ENCODE peak calls at places on chromosomes 7 and 10, in seven cellular contexts. O is GM12878, B is HCT116, H is HepG2, N is K562, J is H1, D is SK-N-SH. L is an unnamed sample.

GRCh38 chr7:39811161-39811614 is 138.9 kb upstream of the CDK13 start:
- DNase-seq in N (no peak), J (no peak), O (no peak), D (peak; percentile 81), B (no peak), H (no peak), L (peak; percentile 71)

GRCh38 chr7:22485189-22485588 is 14.8 kb downstream of the STEAP1B start:
- DNase-seq in N (no peak), H (no peak), B (no peak), D (no peak), J (no peak), O (no peak), L (no peak)

GRCh38 chr7:38369816-38370493 is 96.5 kb upstream of the TARP start:
- DNase-seq in H (peak; percentile 33), J (peak; percentile 93), D (peak; percentile 74), N (peak; percentile 65), O (no peak), B (peak; percentile 80), L (peak; percentile 81)

GRCh38 chr7:47759056-47759706 is 177.3 kb upstream of the TNS3 start:
- DNase-seq in H (no peak), J (no peak), D (no peak), O (no peak), N (no peak), B (peak; percentile 10), L (no peak)

GRCh38 chr10:21399392-21400015 is 126.0 kb downstream of the SKIDA1 start:
- DNase-seq in N (no peak), O (no peak), B (no peak), H (peak; percentile 66), D (no peak), J (no peak), L (peak; percentile 52)

GRCh38 chr10:26491934-26492333 is 53.8 kb downstream of the APBB1IP start:
- DNase-seq in H (no peak), N (no peak), O (no peak), J (no peak), D (no peak), B (no peak), L (no peak)

GRCh38 chr10:103820101-103821062 is 35.0 kb downstream of the SH3PXD2A start:
- DNase-seq in N (no peak), H (no peak), J (no peak), O (no peak), B (no peak), D (peak; percentile 84), L (no peak)

GRCh38 chr7:100546129-100546867 is 7.3 kb downstream of the AGFG2 start:
- DNase-seq in N (no peak), H (peak; percentile 96), J (no peak), O (no peak), D (no peak), B (no peak), L (no peak)

GRCh38 chr7:127588019-127588696 is at the start of gene ARF5:
- DNase-seq in H (peak; percentile 60), N (peak; percentile 98), O (no peak), D (peak; percentile 100), J (peak; percentile 94), B (peak; percentile 49), L (peak; percentile 81)

GRCh38 chr10:60434418-60435046 is 44.9 kb upstream of the ANK3 start:
- DNase-seq in J (no peak), B (peak; percentile 43), N (peak; percentile 53), O (no peak), H (peak; percentile 35), D (peak; percentile 61), L (peak; percentile 41)

GRCh38 chr7:81769891-81770818 is at the start of gene HGF:
- DNase-seq in B (no peak), N (no peak), O (no peak), J (no peak), D (peak; percentile 36), H (no peak), L (no peak)

GRCh38 chr10:29663718-29664117 is 28.9 kb upstream of the SVIL start:
- DNase-seq in D (no peak), B (no peak), J (no peak), O (no peak), H (no peak), N (no peak), L (no peak)

GRCh38 chr10:29659770-29660097 is 25.0 kb upstream of the SVIL start:
- DNase-seq in H (no peak), D (no peak), J (no peak), N (no peak), B (no peak), O (no peak), L (no peak)

GRCh38 chr10:29656451-29656992 is 21.8 kb upstream of the SVIL start:
- DNase-seq in N (no peak), H (no peak), B (no peak), D (no peak), O (no peak), J (no peak), L (no peak)

GRCh38 chr10:29657719-29658274 is 23.0 kb upstream of the SVIL start:
- DNase-seq in O (no peak), B (no peak), N (no peak), H (no peak), D (no peak), J (no peak), L (no peak)

DNA sequence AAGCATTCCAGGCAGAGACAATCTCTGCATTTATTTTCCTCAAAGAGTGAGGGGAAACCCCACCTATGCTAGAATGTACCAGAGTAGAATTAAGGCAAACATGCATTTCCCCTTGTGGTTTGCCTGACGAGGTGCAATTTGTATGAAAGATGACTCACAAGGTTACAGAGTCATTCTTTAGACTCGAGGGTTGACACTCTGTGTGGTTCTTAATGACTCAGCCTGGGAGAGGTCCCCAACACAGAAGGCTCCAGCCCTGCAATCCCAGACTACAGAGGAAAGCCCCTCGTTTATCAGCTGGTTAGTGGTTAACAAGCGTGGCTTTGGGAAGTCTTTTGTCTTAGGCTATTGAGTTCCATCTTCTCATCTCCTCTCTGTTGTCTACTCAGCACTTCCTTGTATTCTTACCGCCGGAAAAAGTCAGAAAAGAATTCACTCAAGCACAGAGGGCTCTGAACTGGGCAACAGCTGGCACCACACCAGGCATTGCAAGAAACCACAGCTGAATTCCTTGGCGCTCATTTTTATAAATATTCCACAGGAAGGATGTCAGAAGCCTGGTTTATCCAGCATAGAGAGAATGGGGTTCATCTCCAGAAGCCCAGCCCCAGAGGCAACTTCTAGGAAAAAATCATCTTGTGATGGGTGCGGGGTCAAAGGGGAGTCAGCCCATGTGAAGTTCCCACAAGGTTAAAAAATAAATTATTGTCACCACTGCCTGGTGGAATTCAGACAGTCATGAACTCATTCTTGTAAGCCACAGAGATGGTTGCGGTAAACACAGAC is 24.4 kb upstream of the SVIL start:
- DNase-seq in H (peak; percentile 88), O (peak; percentile 92), D (no peak), N (no peak), B (peak; percentile 97), J (no peak), L (peak; percentile 57)
- TF ChIP-seq JUND in H (peak; percentile 22), O (peak; percentile 83), D (peak; percentile 98), N (no peak), B (peak; percentile 99), J (no peak), L (no peak)

DNA sequence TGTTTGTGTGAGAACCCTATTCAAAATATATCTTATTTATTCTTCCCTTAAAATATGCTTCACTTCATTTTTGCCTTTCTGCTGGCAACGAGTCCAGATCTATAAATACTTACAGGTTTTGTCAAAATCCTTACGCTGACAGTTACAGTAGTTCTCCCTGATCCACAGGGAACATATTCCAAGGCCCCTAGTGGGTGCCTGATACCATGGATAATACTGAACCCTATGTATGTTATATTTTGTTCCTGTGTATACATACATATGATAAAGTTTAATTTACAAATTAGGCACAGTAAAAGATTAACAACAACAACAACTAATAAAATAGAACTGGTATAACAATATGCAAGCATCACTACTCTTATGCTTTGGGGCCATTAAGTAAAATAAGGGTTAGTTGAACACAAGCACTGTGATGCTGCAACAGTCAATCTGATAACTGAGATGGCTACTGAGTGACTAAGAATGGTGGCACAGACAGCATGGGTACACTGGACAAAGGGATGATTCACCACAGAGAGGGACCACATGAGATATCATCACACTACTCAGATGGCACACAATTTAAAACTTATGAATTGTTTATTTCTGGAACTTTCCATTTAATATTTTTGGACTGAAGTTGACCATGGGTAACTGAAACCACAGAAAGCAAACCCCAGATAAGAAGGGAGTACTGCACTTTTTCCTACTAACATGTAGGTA is 29.4 kb upstream of the PCGF5 start:
- DNase-seq in O (no peak), B (no peak), N (no peak), J (no peak), D (no peak), H (no peak), L (no peak)
- TF ChIP-seq JUND in O (no peak), B (no peak), N (no peak), J (no peak), D (peak; percentile 84), H (no peak), L (no peak)

GRCh38 chr7:25207887-25208286 is 20.4 kb downstream of the NPVF start:
- DNase-seq in H (no peak), B (no peak), D (no peak), J (no peak), N (no peak), O (no peak), L (no peak)

GRCh38 chr7:25206765-25207164 is 21.5 kb downstream of the NPVF start:
- DNase-seq in O (no peak), D (no peak), B (no peak), J (no peak), N (no peak), H (no peak), L (no peak)

DNA sequence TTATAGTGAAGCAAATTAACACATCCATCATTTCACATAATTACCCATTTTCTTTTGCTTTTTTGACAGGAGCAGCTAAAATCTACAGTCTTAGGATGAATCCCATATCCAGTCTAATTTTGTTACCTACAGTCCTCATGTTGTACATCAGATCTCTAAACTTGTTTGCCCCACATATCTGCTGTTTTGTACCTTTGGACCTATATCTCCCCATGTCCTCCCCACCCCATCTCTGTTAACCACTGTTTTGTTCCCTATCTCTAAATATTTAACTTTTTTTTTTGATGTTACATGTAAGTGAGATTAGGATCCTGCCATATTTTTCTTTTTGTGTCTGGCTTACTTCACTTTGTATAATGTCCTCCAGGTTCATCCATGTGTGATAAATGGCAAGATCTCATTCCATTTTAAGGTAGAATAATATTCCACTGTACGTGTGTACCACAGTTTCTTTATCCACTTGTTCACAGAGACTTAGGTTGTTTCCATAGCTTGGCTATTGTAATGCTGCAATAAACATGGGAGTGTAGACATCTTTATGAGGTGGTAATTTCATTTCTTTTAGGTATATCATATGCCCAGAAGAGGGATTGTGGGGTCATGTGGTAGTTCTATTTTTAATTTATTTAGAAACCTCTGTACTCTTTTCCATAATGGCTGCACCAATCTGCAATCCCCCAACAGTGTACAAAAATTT is 19.6 kb downstream of the NPVF start:
- DNase-seq in N (no peak), H (no peak), O (no peak), J (no peak), D (no peak), B (no peak), L (no peak)
- TF ChIP-seq JUND in N (no peak), H (no peak), O (no peak), J (no peak), D (no peak), B (no peak), L (no peak)

DNA sequence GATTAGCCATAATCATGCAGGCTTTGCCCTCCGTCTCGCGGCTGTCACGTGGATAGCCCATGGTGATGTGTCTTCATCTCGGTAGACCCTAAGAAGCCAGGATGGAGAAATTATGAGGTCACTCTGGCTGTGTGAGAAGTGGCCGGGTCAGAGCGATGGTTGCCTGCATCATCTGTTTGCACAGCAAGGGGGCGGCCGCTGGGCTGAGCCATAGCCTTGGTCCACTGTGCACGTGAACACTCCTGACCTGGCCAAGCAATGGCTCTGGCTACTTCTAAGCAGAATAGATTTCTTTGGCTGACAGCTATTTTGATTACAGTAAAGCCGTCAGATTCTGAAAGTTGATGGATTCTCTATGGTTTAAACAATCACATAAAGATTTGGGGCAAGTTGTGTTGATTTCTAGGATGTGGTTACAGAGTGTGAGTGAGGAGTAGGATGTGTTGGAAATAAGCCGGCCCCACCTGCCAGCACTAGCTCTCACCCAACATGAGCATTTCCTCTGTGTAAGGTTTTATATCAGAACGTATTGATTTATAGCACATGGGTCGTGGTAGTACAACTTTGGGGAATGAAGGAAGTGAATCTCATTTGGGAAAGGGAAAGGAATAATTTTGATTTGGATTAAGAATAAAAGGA is 214.4 kb upstream of the GPR26 start:
- DNase-seq in O (no peak), D (no peak), N (peak; percentile 16), B (no peak), J (no peak), H (peak; percentile 13), L (no peak)
- TF ChIP-seq JUND in O (no peak), D (no peak), N (no peak), B (no peak), J (no peak), H (no peak), L (no peak)

L was measured in T47D.